ENCODE peak calls at places on chromosome 15, in eight cellular contexts. Z is WERI-Rb-1; Y is NCI-H510A treated with DMSO at 0.1 percent for 48 hours; J is effector CD8-positive, alpha-beta T cell; A is mucosa of descending colon; U is T-helper 2 cell; G is colonic mucosa; K is bronchial epithelial cell. R is an unnamed sample.

GRCh38 chr15:65981837-65982696 is 112.8 kb downstream of the RAB11A start:
- DNase-seq in Z (peak; percentile 61), K (peak; percentile 33), Y (peak; percentile 31), U (peak; percentile 14), G (peak; percentile 67), A (peak; percentile 70), J (peak; percentile 52), R (peak; percentile 57)

GRCh38 chr15:68650901-68651709 is 72.3 kb downstream of the CORO2B start:
- DNase-seq in K (no peak), U (peak; percentile 15), J (peak; percentile 14), G (peak; percentile 63), Y (no peak), A (no peak), Z (peak; percentile 40), R (peak; percentile 2)

GRCh38 chr15:68440136-68440535 is 8.2 kb upstream of the ITGA11 start:
- DNase-seq in K (no peak), Z (no peak), G (no peak), U (no peak), Y (no peak), J (no peak), A (no peak), R (no peak)

GRCh38 chr15:39629906-39630305 is 49.0 kb downstream of the THBS1 start:
- DNase-seq in K (peak; percentile 98), Y (peak; percentile 1), U (no peak), A (no peak), J (no peak), G (no peak), Z (no peak), R (no peak)

GRCh38 chr15:62060116-62060895 is at the start of gene VPS13C:
- DNase-seq in U (peak; percentile 79), Y (peak; percentile 65), J (peak; percentile 79), G (peak; percentile 92), Z (peak; percentile 94), K (peak; percentile 79), A (peak; percentile 96), R (peak; percentile 89)

GRCh38 chr15:56963126-56963525 is 44.7 kb downstream of the TCF12 start:
- DNase-seq in G (no peak), K (no peak), Z (no peak), A (no peak), U (no peak), Y (no peak), J (no peak), R (no peak)

GRCh38 chr15:64774556-64775523 is 549 bp downstream of the RBPMS2 start:
- DNase-seq in U (no peak), J (no peak), K (no peak), Z (peak; percentile 26), A (no peak), Y (no peak), G (no peak), R (no peak)

GRCh38 chr15:38531509-38531908 is 33.1 kb downstream of the RASGRP1 start:
- DNase-seq in K (peak; percentile 34), A (no peak), G (no peak), U (no peak), J (no peak), Y (no peak), Z (no peak), R (no peak)

GRCh38 chr15:40338041-40338657 is 2.6 kb downstream of the CCDC9B start:
- DNase-seq in Y (peak; percentile 44), U (peak; percentile 41), A (peak; percentile 86), K (no peak), G (peak; percentile 72), J (peak; percentile 58), Z (peak; percentile 89), R (peak; percentile 62)

GRCh38 chr15:60752973-60753720 is 274.2 kb upstream of the ICE2 start:
- DNase-seq in Y (no peak), A (no peak), K (peak; percentile 11), J (no peak), Z (no peak), G (no peak), U (no peak), R (no peak)

GRCh38 chr15:95875141-95875643 is 455.3 kb upstream of the NR2F2 start:
- DNase-seq in K (peak; percentile 76), G (no peak), U (no peak), Y (no peak), J (no peak), A (no peak), Z (no peak), R (no peak)

GRCh38 chr15:48479751-48480150 is 148.5 kb downstream of the DUT start:
- DNase-seq in A (no peak), G (no peak), J (no peak), K (no peak), U (no peak), Z (no peak), Y (no peak), R (no peak)

GRCh38 chr15:76150971-76151598 is 91.3 kb downstream of the TMEM266 start:
- DNase-seq in K (peak; percentile 97), Z (peak; percentile 87), Y (peak; percentile 25), G (peak; percentile 78), U (peak; percentile 43), J (peak; percentile 52), A (no peak), R (peak; percentile 61)

GRCh38 chr15:84805221-84805620 is 11.9 kb upstream of the ALPK3 start:
- DNase-seq in J (no peak), Z (no peak), U (no peak), A (no peak), Y (no peak), K (no peak), G (no peak), R (no peak)

GRCh38 chr15:57752426-57752825 is 45.9 kb downstream of the POLR2M start:
- DNase-seq in K (no peak), Z (no peak), U (no peak), A (no peak), G (no peak), Y (no peak), J (no peak), R (no peak)

GRCh38 chr15:62945063-62945462 is 97.5 kb upstream of the TPM1 start:
- DNase-seq in Z (no peak), J (no peak), K (no peak), A (no peak), G (no peak), U (no peak), Y (no peak), R (no peak)

GRCh38 chr15:96553006-96553405 is 222.5 kb downstream of the NR2F2 start:
- DNase-seq in G (no peak), K (no peak), Y (no peak), A (no peak), Z (no peak), J (no peak), U (no peak), R (no peak)

GRCh38 chr15:79849789-79850188 is 47.0 kb downstream of the MTHFS start:
- DNase-seq in K (peak; percentile 22), G (peak; percentile 22), Z (peak; percentile 47), U (no peak), Y (no peak), J (no peak), A (no peak), R (peak; percentile 3)

GRCh38 chr15:60255390-60255789 is 142.4 kb downstream of the ANXA2 start:
- DNase-seq in G (no peak), Y (no peak), U (no peak), J (no peak), K (peak; percentile 98), A (no peak), Z (no peak), R (no peak)

GRCh38 chr15:67067930-67068542 is 2.6 kb downstream of the SMAD3 start:
- DNase-seq in J (no peak), K (no peak), Y (no peak), Z (no peak), U (no peak), A (no peak), G (no peak), R (no peak)

GRCh38 chr15:25451501-25451900 is 12.7 kb upstream of the UBE3A start:
- DNase-seq in Y (no peak), J (no peak), G (no peak), Z (no peak), U (no peak), K (no peak), A (no peak), R (no peak)

GRCh38 chr15:84702961-84703482 is 12.9 kb downstream of the SEC11A start:
- DNase-seq in Z (no peak), K (no peak), J (no peak), A (no peak), U (no peak), Y (no peak), G (peak; percentile 29), R (no peak)

GRCh38 chr15:95994418-95994817 is 336.1 kb upstream of the NR2F2 start:
- DNase-seq in Z (no peak), Y (no peak), A (no peak), J (no peak), U (no peak), G (no peak), K (peak; percentile 21), R (no peak)

GRCh38 chr15:67548532-67548852 is 6.0 kb downstream of the MAP2K5 start:
- DNase-seq in G (no peak), Y (no peak), J (no peak), U (no peak), A (no peak), Z (no peak), K (no peak), R (no peak)

GRCh38 chr15:57922780-57923179 is 142.7 kb downstream of the ALDH1A2 start:
- DNase-seq in Y (no peak), G (peak; percentile 78), Z (no peak), U (no peak), A (peak; percentile 83), J (no peak), K (peak; percentile 63), R (no peak)

GRCh38 chr15:34757262-34757661 is 2.5 kb upstream of the GJD2 start:
- DNase-seq in A (no peak), Y (no peak), G (no peak), Z (no peak), K (no peak), U (no peak), J (no peak), R (no peak)

GRCh38 chr15:38069001-38069400 is 134.6 kb downstream of the TMCO5A start:
- DNase-seq in J (no peak), G (peak; percentile 54), U (no peak), A (no peak), Y (no peak), Z (no peak), K (peak; percentile 90), R (no peak)

GRCh38 chr15:25641762-25642161 is 202.9 kb upstream of the UBE3A start:
- DNase-seq in Y (no peak), G (no peak), Z (no peak), J (no peak), U (no peak), A (no peak), K (no peak), R (no peak)

GRCh38 chr15:101325263-101326025 is 30.4 kb upstream of the SNRPA1 start:
- DNase-seq in A (no peak), Y (no peak), U (no peak), G (no peak), J (no peak), K (no peak), Z (no peak), R (no peak)

R was measured in stimulated activated naive CD4-positive, alpha-beta T cell.